ENCODE peak calls at places on chromosome 21, in eight cellular contexts. U is adrenal gland; W is foreskin keratinocyte; K is CD8-positive, alpha-beta T cell; X is CD4-positive, alpha-beta T cell; Z is stomach; L is SK-N-SH; F is GM23338. V is an unnamed sample.

GRCh38 chr21:31326478-31327247 is 17.4 kb downstream of the TIAM1 start:
- DNase-seq in U (no peak), W (no peak), K (no peak), X (no peak), Z (no peak), L (no peak), F (no peak), V (no peak)

GRCh38 chr21:26127918-26128317 is 42.7 kb downstream of the APP start:
- DNase-seq in U (peak), W (peak), K (no peak), X (no peak), Z (no peak), L (no peak), F (no peak), V (peak)

GRCh38 chr21:39568380-39568779 is 44.4 kb upstream of the B3GALT5 start:
- DNase-seq in U (no peak), W (peak), K (no peak), X (no peak), Z (no peak), L (no peak), F (no peak), V (no peak)

GRCh38 chr21:32803651-32804050 is 32.1 kb upstream of the PAXBP1 start:
- DNase-seq in U (no peak), W (no peak), K (no peak), X (no peak), Z (no peak), L (no peak), F (no peak), V (no peak)

GRCh38 chr21:24115141-24115540 is 1492.1 kb downstream of the MRPL39 start:
- DNase-seq in U (no peak), W (no peak), K (no peak), X (no peak), Z (no peak), L (no peak), F (no peak), V (no peak)

GRCh38 chr21:31543191-31543590 is 116.3 kb upstream of the SOD1 start:
- DNase-seq in U (no peak), W (no peak), K (no peak), X (no peak), Z (no peak), L (no peak), F (no peak), V (no peak)

GRCh38 chr21:39647476-39647875 is 34.7 kb downstream of the B3GALT5 start:
- DNase-seq in U (no peak), W (peak), K (no peak), X (no peak), Z (no peak), L (no peak), F (no peak), V (no peak)

GRCh38 chr21:27480841-27481261 is 514.0 kb upstream of the ADAMTS5 start:
- DNase-seq in U (no peak), W (peak), K (no peak), X (no peak), Z (no peak), L (no peak), F (no peak), V (no peak)

GRCh38 chr21:33546076-33546475 is 3.2 kb downstream of the SON start:
- DNase-seq in U (no peak), W (no peak), K (no peak), X (no peak), Z (no peak), L (no peak), F (no peak), V (no peak)

GRCh38 chr21:37751268-37751975 is 164.8 kb downstream of the KCNJ6 start:
- DNase-seq in U (no peak), W (no peak), K (no peak), X (no peak), Z (no peak), L (no peak), F (no peak), V (no peak)

GRCh38 chr21:37749132-37749531 is 167.1 kb downstream of the KCNJ6 start:
- DNase-seq in U (no peak), W (peak), K (no peak), X (no peak), Z (no peak), L (no peak), F (no peak), V (no peak)

GRCh38 chr21:37746849-37747248 is 169.4 kb downstream of the KCNJ6 start:
- DNase-seq in U (no peak), W (no peak), K (no peak), X (no peak), Z (no peak), L (no peak), F (no peak), V (no peak)

GRCh38 chr21:37753122-37753599 is 163.1 kb downstream of the KCNJ6 start:
- DNase-seq in U (no peak), W (no peak), K (no peak), X (no peak), Z (no peak), L (peak), F (no peak), V (no peak)

DNA sequence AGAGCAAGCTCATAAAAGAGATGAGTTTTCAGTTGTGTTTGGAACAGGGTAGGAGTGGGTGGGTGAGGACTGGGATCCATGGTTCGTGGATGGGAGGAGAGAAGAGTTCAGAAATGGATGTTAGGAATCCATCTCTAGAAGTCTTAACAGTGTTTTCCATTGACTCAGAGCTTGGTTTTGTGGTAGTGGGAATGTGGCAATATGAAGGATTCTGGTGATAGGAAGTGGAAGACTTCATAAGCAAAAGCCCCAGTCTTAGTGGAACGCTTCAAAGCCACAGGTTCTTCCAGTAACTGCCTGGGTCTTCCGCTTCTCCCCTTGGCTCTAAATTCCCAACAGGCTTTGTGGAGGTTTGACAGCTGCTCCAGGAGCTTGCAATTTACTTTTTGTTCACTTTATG is 167.9 kb downstream of the KCNJ6 start:
- DNase-seq in U (no peak), W (no peak), K (no peak), X (no peak), Z (no peak), L (no peak), F (no peak), V (no peak)
- H3K27ac ChIP-seq in U (no peak), W (no peak), K (no peak), X (no peak), Z (no peak), L (no peak), F (no peak), V (no peak)

GRCh38 chr21:45641480-45642035 is 2.0 kb upstream of the PCBP3 start:
- DNase-seq in U (no peak), W (no peak), K (no peak), X (no peak), Z (no peak), L (no peak), F (peak), V (no peak)
- H3K27ac ChIP-seq in U (no peak), W (no peak), K (no peak), X (no peak), Z (peak), L (no peak), F (no peak), V (no peak)

GRCh38 chr21:37537391-37537996 is 170.9 kb downstream of the DYRK1A start:
- DNase-seq in U (no peak), W (no peak), K (no peak), X (no peak), Z (no peak), L (no peak), F (no peak), V (no peak)
- H3K27ac ChIP-seq in U (no peak), W (no peak), K (no peak), X (no peak), Z (no peak), L (no peak), F (peak), V (no peak)

GRCh38 chr21:44425895-44426662 is 29.2 kb upstream of the LRRC3 start:
- DNase-seq in U (no peak), W (no peak), K (no peak), X (no peak), Z (no peak), L (no peak), F (no peak), V (no peak)
- H3K27ac ChIP-seq in U (no peak), W (no peak), K (no peak), X (no peak), Z (no peak), L (no peak), F (no peak), V (no peak)

GRCh38 chr21:37407719-37408455 is 41.3 kb downstream of the DYRK1A start:
- DNase-seq in U (no peak), W (no peak), K (no peak), X (no peak), Z (no peak), L (no peak), F (no peak), V (peak)
- H3K27ac ChIP-seq in U (no peak), W (no peak), K (no peak), X (no peak), Z (no peak), L (peak), F (peak), V (no peak)

DNA sequence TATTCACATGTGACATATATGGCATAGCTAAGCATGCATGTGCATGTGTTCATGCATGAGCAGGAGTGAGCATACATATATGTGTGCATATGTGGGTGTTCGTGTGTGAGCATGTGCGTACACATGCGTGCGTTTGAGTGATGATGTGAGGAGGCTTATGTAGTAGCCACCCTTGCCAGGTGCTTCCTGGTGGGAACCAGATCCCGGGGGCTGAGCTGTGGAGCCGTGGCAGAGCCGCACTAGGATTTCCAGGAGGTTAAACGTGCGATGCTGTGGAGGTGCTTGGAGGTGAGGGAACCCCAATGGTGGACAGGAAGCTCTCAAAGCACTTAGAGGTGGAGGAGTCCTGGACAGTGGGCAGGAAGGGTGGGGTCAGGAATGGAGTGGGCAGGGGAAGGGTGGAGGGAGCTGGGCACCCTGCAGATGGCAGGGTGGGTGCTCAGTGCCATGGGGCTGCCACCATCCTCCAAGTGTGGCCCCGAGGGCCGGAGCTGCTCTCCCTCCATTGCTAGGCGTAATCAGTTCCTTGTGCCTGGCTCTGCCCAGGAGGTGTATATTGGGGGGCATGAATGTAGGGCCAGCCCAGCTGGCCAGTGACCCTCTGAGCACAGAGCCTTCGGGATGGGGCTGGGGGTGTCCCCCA is 48.5 kb downstream of the COL18A1 start:
- DNase-seq in U (no peak), W (no peak), K (no peak), X (no peak), Z (no peak), L (no peak), F (no peak), V (no peak)
- H3K27ac ChIP-seq in U (no peak), W (no peak), K (no peak), X (no peak), Z (no peak), L (no peak), F (no peak), V (no peak)

GRCh38 chr21:20997633-20998455 is at the start of gene NCAM2:
- DNase-seq in U (peak), W (peak), K (peak), X (peak), Z (peak), L (peak), F (peak), V (peak)

GRCh38 chr21:21000576-21001175 is 2.5 kb downstream of the NCAM2 start:
- DNase-seq in U (no peak), W (no peak), K (no peak), X (no peak), Z (no peak), L (no peak), F (no peak), V (no peak)

GRCh38 chr21:20998886-20999285 is 677 bp downstream of the NCAM2 start:
- DNase-seq in U (no peak), W (no peak), K (no peak), X (no peak), Z (no peak), L (no peak), F (no peak), V (no peak)

GRCh38 chr21:20998456-20998789 is 214 bp downstream of the NCAM2 start:
- DNase-seq in U (no peak), W (no peak), K (no peak), X (no peak), Z (no peak), L (no peak), F (no peak), V (no peak)

GRCh38 chr21:20999567-21000169 is 1.5 kb downstream of the NCAM2 start:
- DNase-seq in U (peak), W (peak), K (no peak), X (no peak), Z (no peak), L (peak), F (peak), V (peak)
- H3K27ac ChIP-seq in U (no peak), W (no peak), K (no peak), X (no peak), Z (no peak), L (no peak), F (no peak), V (no peak)

GRCh38 chr21:42925114-42925907 is at the start of gene ERVH48-1:
- DNase-seq in U (no peak), W (no peak), K (no peak), X (no peak), Z (no peak), L (no peak), F (peak), V (no peak)

GRCh38 chr21:42921912-42922311 is 3.5 kb downstream of the ERVH48-1 start:
- DNase-seq in U (no peak), W (no peak), K (no peak), X (no peak), Z (no peak), L (no peak), F (no peak), V (no peak)

GRCh38 chr21:42923553-42924432 is 1.6 kb downstream of the ERVH48-1 start:
- DNase-seq in U (peak), W (peak), K (peak), X (peak), Z (peak), L (peak), F (peak), V (peak)

GRCh38 chr21:42922918-42923317 is 2.5 kb downstream of the ERVH48-1 start:
- DNase-seq in U (no peak), W (no peak), K (no peak), X (no peak), Z (no peak), L (no peak), F (no peak), V (no peak)

DNA sequence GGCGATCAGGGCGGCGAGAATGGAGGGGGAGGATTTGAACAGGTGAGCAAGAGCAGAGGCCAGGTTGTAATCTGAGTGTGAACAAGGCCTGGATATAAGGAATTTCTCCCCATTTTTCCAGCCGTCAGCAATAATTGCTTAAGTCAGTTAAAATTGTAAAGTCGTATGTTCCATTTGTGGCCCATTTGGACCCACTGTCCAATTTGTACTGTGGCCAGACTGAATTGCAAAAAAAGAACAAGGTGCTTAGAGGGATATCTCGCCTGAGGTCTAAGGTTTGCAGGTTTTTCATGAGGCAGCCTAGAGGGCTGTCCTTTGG is 1.0 kb downstream of the ERVH48-1 start:
- DNase-seq in U (no peak), W (no peak), K (no peak), X (no peak), Z (no peak), L (no peak), F (no peak), V (no peak)
- H3K27ac ChIP-seq in U (no peak), W (no peak), K (no peak), X (no peak), Z (no peak), L (no peak), F (peak), V (no peak)

GRCh38 chr21:42469272-42469671 is 26.8 kb downstream of the RSPH1 start:
- DNase-seq in U (no peak), W (no peak), K (no peak), X (no peak), Z (no peak), L (no peak), F (no peak), V (peak)
- H3K27ac ChIP-seq in U (no peak), W (no peak), K (no peak), X (no peak), Z (peak), L (no peak), F (no peak), V (peak)

V was measured in small intestine.